ENCODE peak calls at places on chromosomes 1 and 21, in six cellular contexts. Z is pancreas, V is T-helper 2 cell, J is posterior vena cava, U is substantia nigra, D is NCI-H748 treated with DMSO at 0.1 percent for 48 hours. L is an unnamed sample.

GRCh38 chr21:42440187-42440792 is 36.6 kb downstream of the UBASH3A start:
- DNase-seq in V (no peak), Z (no peak), D (no peak), J (peak), U (no peak), L (no peak)

GRCh38 chr1:100134872-100135271 is 1.9 kb downstream of the TRMT13 start:
- DNase-seq in V (no peak), J (no peak), Z (no peak), D (no peak), U (no peak), L (no peak)

GRCh38 chr21:45136927-45137611 is 62.7 kb downstream of the ADARB1 start:
- DNase-seq in D (peak), V (no peak), Z (peak), U (no peak), J (peak), L (peak)

GRCh38 chr21:16932314-16932713 is 580.5 kb upstream of the CXADR start:
- DNase-seq in J (no peak), D (no peak), V (no peak), Z (no peak), U (no peak), L (no peak)

GRCh38 chr21:16082038-16082816 is 352.4 kb downstream of the USP25 start:
- DNase-seq in Z (no peak), J (no peak), D (no peak), V (no peak), U (no peak), L (no peak)

GRCh38 chr1:99829269-99829668 is 20.9 kb upstream of the AGL start:
- DNase-seq in Z (no peak), V (no peak), U (no peak), D (no peak), J (no peak), L (no peak)

GRCh38 chr21:14545906-14546480 is at the start of gene SAMSN1:
- DNase-seq in Z (no peak), J (no peak), V (no peak), D (no peak), U (no peak), L (no peak)

GRCh38 chr1:23589506-23589872 is 30.2 kb upstream of the ID3 start:
- DNase-seq in D (no peak), U (no peak), Z (no peak), V (no peak), J (no peak), L (no peak)

GRCh38 chr1:50531027-50531426 is 107.8 kb upstream of the DMRTA2 start:
- DNase-seq in J (no peak), V (no peak), D (no peak), U (no peak), Z (no peak), L (no peak)

GRCh38 chr1:218983433-218983832 is 190.2 kb upstream of the LYPLAL1 start:
- DNase-seq in D (no peak), U (no peak), Z (no peak), J (no peak), V (no peak), L (no peak)

GRCh38 chr1:171329251-171329650 is 15.3 kb downstream of the FMO4 start:
- DNase-seq in D (no peak), J (no peak), V (no peak), U (no peak), Z (no peak), L (no peak)

GRCh38 chr1:204288061-204288588 is 71.6 kb downstream of the PLEKHA6 start:
- DNase-seq in U (no peak), V (no peak), D (no peak), J (peak), Z (peak), L (no peak)

GRCh38 chr1:171711643-171712042 is 30.2 kb downstream of the VAMP4 start:
- DNase-seq in V (no peak), Z (no peak), J (no peak), U (no peak), D (no peak), L (no peak)

GRCh38 chr1:233983811-233984210 is 79.3 kb downstream of the SLC35F3 start:
- DNase-seq in V (no peak), U (no peak), J (no peak), D (no peak), Z (no peak), L (peak)

GRCh38 chr1:88691540-88691939 is 7.5 kb downstream of the PKN2 start:
- DNase-seq in U (no peak), Z (no peak), J (no peak), V (no peak), D (no peak), L (no peak)

GRCh38 chr1:156760092-156760795 is 7.1 kb upstream of the PRCC start:
- DNase-seq in Z (peak), U (no peak), J (peak), V (no peak), D (no peak), L (no peak)

GRCh38 chr1:17924578-17924977 is 169.4 kb downstream of the ACTL8 start:
- DNase-seq in Z (no peak), D (no peak), J (no peak), V (no peak), U (no peak), L (no peak)

GRCh38 chr1:49527606-49528305 is 496.0 kb downstream of the AGBL4 start:
- DNase-seq in D (no peak), V (no peak), U (no peak), J (no peak), Z (no peak), L (no peak)

GRCh38 chr1:41322835-41323234 is 38.4 kb upstream of the FOXO6 start:
- DNase-seq in J (peak), U (no peak), V (no peak), Z (no peak), D (peak), L (peak)

GRCh38 chr1:96236156-96236739 is 485.3 kb upstream of the PTBP2 start:
- DNase-seq in Z (no peak), U (no peak), V (no peak), D (peak), J (no peak), L (no peak)

GRCh38 chr1:201346337-201346939 is 31.0 kb downstream of the TNNT2 start:
- DNase-seq in V (no peak), U (no peak), Z (peak), D (peak), J (peak), L (no peak)

GRCh38 chr1:159067699-159068621 is 8.6 kb downstream of the AIM2 start:
- DNase-seq in Z (no peak), U (no peak), V (no peak), D (no peak), J (no peak), L (no peak)

GRCh38 chr1:59605761-59606160 is 209.0 kb upstream of the HOOK1 start:
- DNase-seq in U (no peak), J (no peak), Z (no peak), D (no peak), V (no peak), L (no peak)

GRCh38 chr1:51463561-51463960 is 55.5 kb downstream of the EPS15 start:
- DNase-seq in J (no peak), D (no peak), V (no peak), Z (no peak), U (no peak), L (no peak)

GRCh38 chr1:45552309-45552708 is 1.7 kb downstream of the AKR1A1 start:
- DNase-seq in D (peak), U (no peak), V (no peak), Z (no peak), J (no peak), L (no peak)

GRCh38 chr1:87878873-87879272 is 550.2 kb downstream of the LMO4 start:
- DNase-seq in V (no peak), U (no peak), D (no peak), Z (no peak), J (no peak), L (no peak)